ENCODE peak calls at places on chromosomes 16 and 17, in eight cellular contexts. P is body of pancreas, J is upper lobe of right lung, A is psoas muscle, U is pancreas, G is ascending aorta, L is lung, K is esophagus squamous epithelium. M is an unnamed sample.

GRCh38 chr16:50839920-50840729 is 98.2 kb downstream of the CYLD start:
- DNase-seq in A (no peak), L (no peak), U (no peak), P (no peak), J (no peak), K (no peak), G (no peak), M (no peak)

GRCh38 chr16:88536510-88536909 is 33.7 kb upstream of the ZC3H18 start:
- DNase-seq in J (no peak), P (no peak), K (no peak), U (no peak), A (peak), L (no peak), G (no peak), M (no peak)

GRCh38 chr16:25199457-25199856 is 17.3 kb upstream of the AQP8 start:
- DNase-seq in L (no peak), U (no peak), K (no peak), J (no peak), A (no peak), G (no peak), P (no peak), M (no peak)

GRCh38 chr17:40347319-40348135 is 17.0 kb downstream of the GJD3 start:
- DNase-seq in K (no peak), J (no peak), L (no peak), A (no peak), U (no peak), G (no peak), P (no peak), M (no peak)

GRCh38 chr17:60163108-60163784 is 13.5 kb downstream of the CA4 start:
- DNase-seq in G (no peak), J (peak), U (no peak), K (no peak), A (no peak), L (no peak), P (no peak), M (no peak)

GRCh38 chr17:77420804-77421634 is 280.2 kb downstream of the SEC14L1 start:
- DNase-seq in P (peak), U (no peak), A (no peak), K (no peak), L (no peak), G (no peak), J (no peak), M (no peak)

GRCh38 chr16:85902366-85903155 is 3.6 kb downstream of the IRF8 start:
- DNase-seq in G (no peak), A (no peak), L (no peak), J (no peak), U (peak), P (no peak), K (no peak), M (no peak)

GRCh38 chr17:19306160-19307111 is 56.1 kb downstream of the B9D1 start:
- DNase-seq in A (no peak), J (peak), P (peak), K (no peak), L (no peak), G (no peak), U (no peak), M (no peak)

GRCh38 chr17:2814499-2815341 is 18.5 kb downstream of the RAP1GAP2 start:
- DNase-seq in K (no peak), G (no peak), U (no peak), P (peak), A (peak), L (peak), J (no peak), M (no peak)

GRCh38 chr17:59149841-59150511 is 5.0 kb downstream of the SKA2 start:
- DNase-seq in K (no peak), P (no peak), A (no peak), L (no peak), J (no peak), G (no peak), U (no peak), M (no peak)

GRCh38 chr16:3431779-3432219 is 11.5 kb downstream of the ZNF597 start:
- DNase-seq in P (peak), A (peak), U (peak), G (peak), L (peak), J (peak), K (no peak), M (no peak)

GRCh38 chr16:49049191-49049590 is 232.4 kb downstream of the CBLN1 start:
- DNase-seq in K (no peak), A (no peak), P (no peak), J (no peak), U (no peak), L (no peak), G (no peak), M (no peak)

GRCh38 chr16:85148959-85149358 is 36.7 kb upstream of the CIBAR2 start:
- DNase-seq in U (no peak), G (no peak), P (no peak), J (no peak), L (no peak), K (no peak), A (no peak), M (no peak)

GRCh38 chr17:39002991-39003715 is 36.0 kb upstream of the FBXO47 start:
- DNase-seq in L (peak), J (peak), G (peak), U (peak), P (peak), K (no peak), A (peak), M (no peak)

GRCh38 chr17:4944163-4944553 is 4.1 kb downstream of the RNF167 start:
- DNase-seq in L (no peak), K (no peak), U (no peak), A (peak), G (no peak), P (no peak), J (no peak), M (no peak)

GRCh38 chr16:17476414-17477259 is 5.9 kb upstream of the XYLT1 start:
- DNase-seq in K (no peak), G (no peak), U (peak), A (no peak), L (no peak), P (peak), J (no peak), M (no peak)

GRCh38 chr17:62761884-62762283 is 46.2 kb downstream of the MARCHF10 start:
- DNase-seq in P (no peak), L (no peak), G (no peak), U (no peak), A (no peak), K (no peak), J (no peak), M (peak)

GRCh38 chr17:16250635-16251034 is 33.6 kb downstream of the PIGL start:
- DNase-seq in P (peak), U (peak), G (no peak), A (no peak), K (no peak), L (no peak), J (no peak), M (no peak)

GRCh38 chr17:83119987-83120864 is 40.8 kb downstream of the METRNL start:
- DNase-seq in A (peak), L (no peak), J (no peak), P (no peak), K (no peak), U (no peak), G (no peak), M (no peak)

GRCh38 chr16:58035356-58036170 is 10.0 kb downstream of the MMP15 start:
- DNase-seq in K (no peak), P (no peak), J (peak), L (no peak), G (no peak), U (no peak), A (no peak), M (no peak)

GRCh38 chr17:489758-490329 is 137.2 kb upstream of the RPH3AL start:
- DNase-seq in L (peak), P (peak), J (peak), K (no peak), U (no peak), G (peak), A (peak), M (no peak)

GRCh38 chr17:77779711-77780539 is 178.6 kb upstream of the TNRC6C start:
- DNase-seq in J (no peak), L (no peak), P (peak), K (no peak), A (peak), G (no peak), U (peak), M (no peak)

GRCh38 chr17:42277342-42277712 is 1.1 kb upstream of the STAT5B start:
- DNase-seq in U (no peak), K (no peak), J (no peak), A (no peak), P (no peak), G (no peak), L (no peak), M (no peak)

GRCh38 chr17:40063034-40063765 is 435 bp downstream of the THRA start:
- DNase-seq in L (peak), J (peak), K (no peak), U (peak), P (peak), A (peak), G (no peak), M (no peak)

GRCh38 chr16:12461971-12462370 is 341.7 kb downstream of the CPPED1 start:
- DNase-seq in L (no peak), J (no peak), K (no peak), U (no peak), G (no peak), P (no peak), A (no peak), M (no peak)

GRCh38 chr17:55166506-55166905 is 98.3 kb upstream of the HLF start:
- DNase-seq in K (no peak), U (no peak), L (peak), G (no peak), P (no peak), A (no peak), J (no peak), M (no peak)

GRCh38 chr17:56868716-56869115 is 34.8 kb downstream of the DGKE start:
- DNase-seq in L (no peak), U (no peak), P (no peak), K (no peak), G (no peak), A (no peak), J (no peak), M (no peak)

GRCh38 chr16:11914759-11915643 is 755 bp downstream of the GSPT1 start:
- DNase-seq in G (peak), K (no peak), J (peak), A (peak), U (peak), P (peak), L (peak), M (no peak)

GRCh38 chr16:86631441-86631840 is 53.1 kb downstream of the FOXL1 start:
- DNase-seq in P (no peak), G (no peak), K (no peak), L (no peak), A (no peak), U (no peak), J (peak), M (no peak)

GRCh38 chr16:75379911-75380847 is 53.1 kb downstream of the CFDP1 start:
- DNase-seq in U (no peak), A (no peak), G (no peak), P (peak), L (peak), J (no peak), K (no peak), M (no peak)

GRCh38 chr17:37429442-37429841 is 22.8 kb downstream of the TADA2A start:
- DNase-seq in P (no peak), U (no peak), J (no peak), L (no peak), A (no peak), G (no peak), K (no peak), M (no peak)

GRCh38 chr17:81870155-81870977 is 771 bp downstream of the ARHGDIA start:
- DNase-seq in U (peak), P (peak), L (no peak), A (no peak), G (no peak), K (no peak), J (peak), M (no peak)

GRCh38 chr16:67186550-67186950 is 2.8 kb upstream of the MATCAP1 start:
- DNase-seq in P (no peak), J (no peak), G (no peak), A (no peak), U (no peak), L (no peak), K (no peak), M (no peak)

GRCh38 chr16:84481051-84481735 is 23.3 kb downstream of the MEAK7 start:
- DNase-seq in K (no peak), P (no peak), G (no peak), U (no peak), L (peak), J (peak), A (no peak), M (no peak)

GRCh38 chr17:56593073-56593740 is at the start of gene NOG:
- DNase-seq in G (no peak), U (peak), P (peak), J (peak), A (peak), L (peak), K (no peak), M (peak)

GRCh38 chr17:64331946-64332493 is 58.6 kb downstream of the PECAM1 start:
- DNase-seq in G (peak), K (no peak), U (no peak), L (peak), A (no peak), P (peak), J (peak), M (no peak)
- H3K27ac ChIP-seq in G (peak), K (peak), U (no peak), L (peak), A (peak), P (no peak), J (peak), M (no peak)

GRCh38 chr17:10029129-10029528 is 124.1 kb upstream of the RCVRN start:
- DNase-seq in P (no peak), U (no peak), G (no peak), L (no peak), A (no peak), K (no peak), J (no peak), M (no peak)

GRCh38 chr17:10025976-10026785 is 121.1 kb upstream of the RCVRN start:
- DNase-seq in A (no peak), K (no peak), P (no peak), J (no peak), U (no peak), G (no peak), L (no peak), M (no peak)

GRCh38 chr17:10025224-10025623 is 120.2 kb upstream of the RCVRN start:
- DNase-seq in K (no peak), P (no peak), J (no peak), L (no peak), U (no peak), G (no peak), A (no peak), M (no peak)

GRCh38 chr17:10022416-10022815 is 117.3 kb upstream of the RCVRN start:
- DNase-seq in A (no peak), L (no peak), J (no peak), P (no peak), G (no peak), U (no peak), K (no peak), M (no peak)

GRCh38 chr17:10026786-10027046 is 121.6 kb upstream of the RCVRN start:
- DNase-seq in J (no peak), K (no peak), U (no peak), G (no peak), P (no peak), A (no peak), L (no peak), M (no peak)
- H3K27ac ChIP-seq in J (no peak), K (no peak), U (no peak), G (no peak), P (no peak), A (no peak), L (no peak), M (no peak)

GRCh38 chr17:80154166-80154565 is 7.2 kb upstream of the EIF4A3 start:
- DNase-seq in U (no peak), J (no peak), K (no peak), A (no peak), P (no peak), G (no peak), L (no peak), M (no peak)

GRCh38 chr17:80152057-80152831 is 5.3 kb upstream of the EIF4A3 start:
- DNase-seq in P (no peak), J (no peak), A (no peak), U (no peak), G (no peak), K (no peak), L (no peak), M (peak)

GRCh38 chr17:80147035-80147939 is at the start of gene EIF4A3:
- DNase-seq in L (peak), A (peak), J (peak), G (peak), P (peak), U (peak), K (peak), M (peak)

GRCh38 chr17:80151333-80151732 is 4.4 kb upstream of the EIF4A3 start:
- DNase-seq in A (no peak), U (no peak), J (no peak), G (no peak), K (no peak), P (no peak), L (no peak), M (peak)

GRCh38 chr17:80153004-80153403 is 6.1 kb upstream of the EIF4A3 start:
- DNase-seq in J (no peak), A (no peak), G (no peak), K (no peak), L (no peak), U (no peak), P (no peak), M (peak)
- H3K27ac ChIP-seq in J (no peak), A (no peak), G (no peak), K (no peak), L (no peak), U (no peak), P (no peak), M (no peak)

GRCh38 chr16:26344976-26345375 is 653.2 kb downstream of the HS3ST4 start:
- DNase-seq in P (no peak), A (no peak), G (no peak), J (no peak), U (no peak), K (no peak), L (no peak), M (no peak)

GRCh38 chr16:26345951-26346350 is 654.2 kb downstream of the HS3ST4 start:
- DNase-seq in A (no peak), K (no peak), G (no peak), U (no peak), L (no peak), P (no peak), J (no peak), M (no peak)

DNA sequence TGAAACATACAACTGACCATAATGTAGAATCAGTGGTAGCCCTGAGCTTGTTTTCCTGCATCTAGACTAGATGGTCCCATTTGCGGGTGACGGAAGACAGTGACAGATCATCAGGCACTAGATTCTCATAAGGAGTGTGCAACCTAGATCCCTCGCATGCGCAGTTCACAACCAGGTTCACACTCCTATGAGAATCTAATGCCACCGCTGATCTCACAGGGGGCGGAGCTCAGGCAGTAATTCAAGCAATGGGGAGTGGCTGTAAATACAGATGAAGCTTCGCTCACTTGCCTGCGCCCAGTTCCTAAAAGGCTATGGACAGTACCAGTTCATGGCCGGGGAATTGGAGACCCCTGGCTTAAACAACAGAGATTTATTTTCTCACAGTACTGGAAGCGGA is 656.3 kb downstream of the HS3ST4 start:
- DNase-seq in G (no peak), P (no peak), A (no peak), K (no peak), L (no peak), J (no peak), U (no peak), M (no peak)
- H3K27ac ChIP-seq in G (no peak), P (no peak), A (no peak), K (no peak), L (no peak), J (no peak), U (no peak), M (no peak)

DNA sequence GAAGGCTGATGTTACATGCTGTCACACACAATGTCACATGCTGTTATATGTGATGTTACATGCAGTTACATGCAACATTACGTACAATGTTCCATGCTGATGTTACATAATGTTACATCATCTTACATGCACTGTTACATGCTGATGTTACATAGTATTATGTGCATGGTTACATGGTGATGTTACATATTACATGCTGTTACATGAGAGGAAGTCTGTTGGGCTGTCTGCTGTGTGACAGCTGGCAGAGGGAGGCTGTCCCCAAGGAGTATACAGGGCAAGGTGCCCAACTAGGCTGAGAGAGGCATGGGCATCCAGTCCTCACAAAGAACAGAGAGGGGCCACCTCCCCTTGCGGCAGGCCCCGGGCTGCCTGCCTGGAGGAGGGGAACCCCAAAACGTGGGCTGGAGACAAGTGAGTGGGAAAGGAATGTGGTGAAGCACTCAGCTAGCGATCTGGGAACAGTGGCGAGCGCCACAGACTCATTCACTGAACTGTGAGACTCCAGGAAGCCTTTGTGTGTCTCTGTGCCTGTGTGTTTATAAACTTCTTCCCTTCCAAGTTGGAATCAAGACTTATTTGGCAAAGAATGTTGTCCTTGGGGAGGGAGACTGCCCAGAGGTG is 30.6 kb downstream of the TMEM92 start:
- DNase-seq in U (no peak), K (no peak), L (no peak), A (no peak), G (no peak), J (no peak), P (peak), M (no peak)
- H3K27ac ChIP-seq in U (no peak), K (peak), L (peak), A (no peak), G (no peak), J (no peak), P (no peak), M (no peak)

DNA sequence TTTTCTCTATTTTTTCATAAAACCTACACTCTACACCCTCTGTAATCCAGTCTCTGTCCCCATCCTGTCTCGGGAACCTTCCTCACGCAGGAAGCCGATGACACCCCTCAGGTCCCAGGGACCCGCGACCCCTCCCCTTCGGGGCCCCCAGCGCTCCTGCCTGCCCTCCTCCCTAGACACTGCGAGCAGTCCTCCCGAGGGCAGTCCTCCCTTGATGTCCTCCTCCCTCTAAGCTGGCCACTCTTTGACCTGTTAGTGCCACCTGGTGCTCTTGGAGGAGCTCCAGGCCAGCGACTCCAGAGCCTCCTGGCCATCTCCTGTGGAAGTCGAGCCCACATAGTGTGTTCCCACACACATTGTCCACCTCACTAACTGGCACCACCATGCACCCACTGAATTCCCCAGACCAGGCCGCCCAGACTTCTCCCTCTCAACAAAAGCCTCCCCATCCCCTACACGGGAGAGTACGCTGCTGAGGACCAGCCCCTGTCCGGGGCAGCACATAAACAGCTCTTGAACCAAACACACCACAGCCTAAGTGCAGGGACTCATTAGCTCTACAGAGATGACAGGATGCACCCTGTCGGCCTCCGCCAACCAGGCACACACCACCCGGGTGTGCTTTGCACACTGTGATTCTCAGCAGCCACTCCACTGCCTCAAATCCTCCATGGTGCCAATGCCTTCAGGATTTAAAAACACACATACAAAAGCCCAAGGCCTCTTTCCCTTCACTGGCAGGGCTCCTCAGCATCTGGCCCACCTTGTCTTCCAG is 9.3 kb downstream of the OSBPL7 start:
- DNase-seq in A (no peak), P (peak), K (no peak), G (peak), L (no peak), J (peak), U (peak), M (peak)
- H3K27ac ChIP-seq in A (peak), P (peak), K (no peak), G (no peak), L (no peak), J (no peak), U (no peak), M (no peak)